ENCODE peak calls at places on chromosomes 11 and 22, in six cellular contexts. G, H, S, L, Y and I are unnamed samples.

GRCh38 chr11:44855138-44855849 is 95.4 kb downstream of the TP53I11 start:
- DNase-seq in S (no peak), G (no peak), H (no peak), L (no peak), Y (no peak), I (no peak)

GRCh38 chr11:119844808-119845207 is 115.8 kb upstream of the NECTIN1 start:
- DNase-seq in G (no peak), Y (no peak), L (no peak), H (no peak), S (no peak), I (no peak)

GRCh38 chr11:9953994-9954626 is 290.2 kb downstream of the SWAP70 start:
- DNase-seq in S (no peak), G (peak), Y (no peak), L (no peak), H (no peak), I (no peak)

GRCh38 chr11:35944503-35945136 is 758 bp downstream of the LDLRAD3 start:
- DNase-seq in G (peak), L (no peak), H (no peak), Y (no peak), S (no peak), I (no peak)

GRCh38 chr11:101867951-101868350 is 46.9 kb upstream of the CEP126 start:
- DNase-seq in H (no peak), Y (no peak), G (no peak), L (no peak), S (no peak), I (no peak)

GRCh38 chr22:44229809-44230208 is 49.1 kb downstream of the PARVG start:
- DNase-seq in G (no peak), Y (no peak), H (no peak), L (no peak), S (no peak), I (no peak)

GRCh38 chr11:65695459-65696241 is 16.4 kb upstream of the KAT5 start:
- DNase-seq in H (no peak), L (no peak), S (peak), Y (no peak), G (peak), I (no peak)

GRCh38 chr11:69244286-69244685 is 49.7 kb upstream of the MYEOV start:
- DNase-seq in L (no peak), H (no peak), S (no peak), Y (no peak), G (no peak), I (no peak)

GRCh38 chr11:123168955-123169484 is 26.0 kb downstream of the CLMP start:
- DNase-seq in L (no peak), G (no peak), S (no peak), H (no peak), Y (no peak), I (no peak)

GRCh38 chr11:4704054-4704789 is at the start of gene MMP26:
- DNase-seq in Y (no peak), S (no peak), G (peak), H (no peak), L (no peak), I (no peak)

GRCh38 chr11:2451916-2452694 is 7.3 kb downstream of the KCNQ1 start:
- DNase-seq in G (no peak), S (no peak), H (no peak), L (no peak), Y (no peak), I (no peak)

GRCh38 chr11:126607374-126607773 is 251.9 kb downstream of the ST3GAL4 start:
- DNase-seq in Y (peak), H (no peak), L (no peak), G (peak), S (peak), I (no peak)

GRCh38 chr11:104836711-104837110 is 61.5 kb downstream of the CASP12 start:
- DNase-seq in G (no peak), S (no peak), H (no peak), Y (no peak), L (no peak), I (no peak)

GRCh38 chr11:96000064-96000463 is 76.2 kb upstream of the MTMR2 start:
- DNase-seq in S (no peak), L (no peak), H (no peak), Y (no peak), G (no peak), I (no peak)

GRCh38 chr22:41367680-41368542 is 13.8 kb upstream of the TEF start:
- DNase-seq in H (no peak), Y (no peak), S (peak), L (no peak), G (peak), I (no peak)

GRCh38 chr22:25930710-25931353 is 188.8 kb downstream of the MYO18B start:
- DNase-seq in L (no peak), Y (no peak), H (no peak), S (peak), G (no peak), I (no peak)

GRCh38 chr11:105344938-105345337 is 205.4 kb upstream of the CARD18 start:
- DNase-seq in H (no peak), G (peak), S (no peak), Y (no peak), L (no peak), I (no peak)

GRCh38 chr11:61947486-61948210 is 2.5 kb upstream of the BEST1 start:
- DNase-seq in H (peak), L (peak), G (peak), Y (peak), S (peak), I (no peak)

GRCh38 chr22:23834830-23835772 is 3.7 kb downstream of the DERL3 start:
- DNase-seq in S (no peak), Y (no peak), L (no peak), H (no peak), G (no peak), I (no peak)

GRCh38 chr11:69666261-69666660 is 8.9 kb downstream of the LTO1 start:
- DNase-seq in G (no peak), L (no peak), H (no peak), Y (no peak), S (no peak), I (no peak)

GRCh38 chr11:86072211-86072610 is 3.3 kb upstream of the PICALM start:
- DNase-seq in G (no peak), S (no peak), H (no peak), Y (no peak), L (no peak), I (no peak)

GRCh38 chr11:77090373-77091111 is 12.1 kb upstream of the OMP start:
- DNase-seq in Y (no peak), S (no peak), L (no peak), G (peak), H (no peak), I (no peak)

GRCh38 chr11:65650547-65651338 is 12.0 kb downstream of the RELA start:
- DNase-seq in L (no peak), S (no peak), Y (no peak), H (no peak), G (no peak), I (no peak)

GRCh38 chr11:78759067-78759466 is 184.4 kb upstream of the NARS2 start:
- DNase-seq in H (no peak), L (no peak), G (peak), S (peak), Y (no peak), I (no peak)

GRCh38 chr11:57223601-57224000 is 13.4 kb downstream of the APLNR start:
- DNase-seq in H (no peak), L (no peak), S (no peak), G (no peak), Y (no peak), I (no peak)

GRCh38 chr11:115916596-115916995 is 412.4 kb upstream of the CADM1 start:
- DNase-seq in S (no peak), H (no peak), L (no peak), Y (no peak), G (peak), I (no peak)

GRCh38 chr11:43892851-43893250 is 12.2 kb downstream of the ALKBH3 start:
- DNase-seq in H (no peak), Y (no peak), G (no peak), S (no peak), L (no peak), I (no peak)

GRCh38 chr22:43923631-43924548 is at the start of gene PNPLA3:
- DNase-seq in L (peak), S (peak), G (peak), Y (peak), H (peak), I (peak)

GRCh38 chr22:43384863-43385262 is 27.0 kb upstream of the MPPED1 start:
- DNase-seq in L (no peak), S (no peak), Y (no peak), G (no peak), H (no peak), I (no peak)

GRCh38 chr11:2107521-2107920 is 31.7 kb downstream of the IGF2 start:
- DNase-seq in H (no peak), S (no peak), G (no peak), Y (no peak), L (no peak), I (no peak)

GRCh38 chr11:63599211-63600122 is 14.8 kb downstream of the PLAAT3 start:
- DNase-seq in G (no peak), S (no peak), Y (no peak), H (no peak), L (no peak), I (no peak)

GRCh38 chr11:33753304-33753703 is 17.1 kb upstream of the CD59 start:
- DNase-seq in H (no peak), G (no peak), Y (no peak), S (no peak), L (no peak), I (no peak)